ENCODE peak calls at places on chromosomes 16 and 17, in seven cellular contexts. F is MV-4-11; G is fibroblast of mammary gland; C is Daoy; L is G401; A is stimulated activated CD4-positive, alpha-beta T cell treated with anti-CD3 and anti-CD28 coated beads, TNF-alpha, amount 100 ng/mL, for 4 hours; V is CD8-positive, alpha-beta T cell. B is an unnamed sample.

GRCh38 chr16:68416057-68417046 is 32.0 kb downstream of the SMPD3 start:
- DNase-seq in V (no peak), G (no peak), C (no peak), A (no peak), F (no peak), L (peak), B (no peak)

GRCh38 chr17:67520916-67521772 is 144.1 kb downstream of the PITPNC1 start:
- DNase-seq in V (no peak), F (no peak), G (peak), C (no peak), L (peak), A (no peak), B (no peak)

GRCh38 chr16:85389679-85390470 is 223.2 kb upstream of the GSE1 start:
- DNase-seq in V (no peak), F (no peak), G (no peak), A (no peak), L (no peak), C (no peak), B (no peak)

GRCh38 chr16:27700596-27700995 is 150.7 kb downstream of the KATNIP start:
- DNase-seq in C (no peak), A (no peak), F (no peak), V (no peak), L (peak), G (no peak), B (no peak)

GRCh38 chr17:76056882-76057281 is 15.4 kb downstream of the SRP68 start:
- DNase-seq in G (no peak), L (no peak), A (no peak), F (peak), C (no peak), V (no peak), B (no peak)

GRCh38 chr17:81909966-81910839 is 996 bp downstream of the PCYT2 start:
- DNase-seq in G (no peak), V (no peak), A (no peak), F (no peak), L (peak), C (no peak), B (peak)

GRCh38 chr17:40903129-40903847 is 18.2 kb upstream of the KRT20 start:
- DNase-seq in V (no peak), L (no peak), F (peak), G (peak), C (peak), A (no peak), B (peak)

GRCh38 chr17:29710891-29711418 is 88.2 kb upstream of the CORO6 start:
- DNase-seq in A (no peak), L (no peak), C (peak), V (no peak), F (peak), G (peak), B (peak)

GRCh38 chr16:85357323-85357722 is 245.1 kb upstream of the CIBAR2 start:
- DNase-seq in V (no peak), A (no peak), F (no peak), L (no peak), C (no peak), G (no peak), B (no peak)

B was measured in amniotic epithelial cell.